ENCODE peak calls at places on chromosomes 13 and 19, in seven cellular contexts. H is OCI-LY7, B is pancreas, W is IMR-90, L is AG04450, I is PC-3, C is uterus. S is an unnamed sample. For H3K9me3, the result is how much of the 10 kb centered on the place peaks cover.

GRCh38 chr19:50720181-50720920 is 749 bp upstream of the SHANK1 start:
- DNase-seq in H (peak), L (no peak), B (no peak), W (no peak), I (no peak), C (no peak), S (no peak)

GRCh38 chr13:113802761-113803160 is 43.7 kb downstream of the TMEM255B start:
- DNase-seq in C (no peak), I (no peak), H (no peak), B (no peak), W (no peak), L (no peak), S (no peak)

GRCh38 chr19:18741566-18742121 is 49.5 kb downstream of the COMP start:
- DNase-seq in I (peak), H (no peak), C (peak), L (no peak), B (peak), W (no peak), S (no peak)

GRCh38 chr13:30019648-30020626 is 169.5 kb upstream of the UBL3 start:
- DNase-seq in H (no peak), L (no peak), B (no peak), I (no peak), C (no peak), W (no peak), S (no peak)

GRCh38 chr13:32883501-32883900 is 132.7 kb upstream of the KL start:
- DNase-seq in W (peak), C (peak), B (peak), I (no peak), H (no peak), L (no peak), S (peak)

GRCh38 chr13:27170521-27171243 is 929 bp downstream of the USP12 start:
- DNase-seq in H (peak), I (peak), C (peak), W (no peak), B (peak), L (no peak), S (peak)

GRCh38 chr19:20999731-21000352 is 20.6 kb upstream of the ZNF430 start:
- DNase-seq in W (peak), H (peak), I (peak), L (peak), C (peak), B (peak), S (peak)

GRCh38 chr13:59261928-59262488 is 901.7 kb downstream of the DIAPH3 start:
- DNase-seq in W (peak), I (no peak), B (no peak), L (no peak), H (peak), C (no peak), S (no peak)

GRCh38 chr13:84037937-84038464 is 155.7 kb upstream of the SLITRK1 start:
- DNase-seq in H (no peak), L (no peak), B (no peak), I (no peak), C (no peak), W (no peak), S (no peak)

GRCh38 chr13:36549126-36549702 is 116.9 kb downstream of the CCNA1 start:
- DNase-seq in B (no peak), I (no peak), W (no peak), H (no peak), C (no peak), L (no peak), S (no peak)

GRCh38 chr13:36282818-36283432 is 14.7 kb downstream of the CCDC169 start:
- DNase-seq in H (peak), B (no peak), C (no peak), L (peak), I (peak), W (peak), S (no peak)

GRCh38 chr19:51552996-51553725 is 17.9 kb upstream of the ZNF175 start:
- DNase-seq in I (peak), L (peak), C (no peak), W (peak), B (peak), H (peak), S (peak)

GRCh38 chr13:34361528-34361927 is 543.6 kb downstream of the RFC3 start:
- DNase-seq in C (no peak), L (no peak), W (no peak), B (no peak), H (no peak), I (peak), S (no peak)

GRCh38 chr19:5698635-5699422 is 8.7 kb downstream of the RPL36 start:
- DNase-seq in H (peak), C (no peak), W (no peak), I (no peak), B (no peak), L (no peak), S (no peak)

GRCh38 chr13:68254151-68254550 is 1024.0 kb upstream of the PCDH9 start:
- DNase-seq in B (no peak), W (no peak), I (no peak), C (no peak), L (no peak), H (no peak), S (no peak)

GRCh38 chr19:55459950-55460657 is 1.3 kb downstream of the ISOC2 start:
- DNase-seq in W (peak), H (no peak), I (no peak), B (no peak), C (no peak), L (no peak), S (no peak)

GRCh38 chr13:56755181-56755580 is 385.5 kb upstream of the PRR20A start:
- DNase-seq in I (peak), W (no peak), C (no peak), H (no peak), L (no peak), B (no peak), S (no peak)

GRCh38 chr19:50377051-50377441 is 789 bp downstream of the NR1H2 start:
- DNase-seq in W (no peak), L (no peak), H (peak), I (peak), C (peak), B (peak), S (no peak)

GRCh38 chr19:18637644-18638630 is 1.1 kb downstream of the KLHL26 start:
- DNase-seq in I (peak), C (no peak), W (no peak), L (no peak), H (no peak), B (peak), S (no peak)

GRCh38 chr19:8391274-8392016 is 1.3 kb downstream of the RAB11B start:
- DNase-seq in H (no peak), C (no peak), I (no peak), W (no peak), B (peak), L (no peak), S (no peak)
- H3K4me3 ChIP-seq in H (peak), C (no peak), I (peak), W (no peak), B (peak), L (peak), S (peak)

GRCh38 chr19:15642807-15643206 is 2.1 kb downstream of the CYP4F3 start:
- DNase-seq in I (no peak), B (no peak), L (no peak), H (no peak), C (no peak), W (no peak), S (no peak)

GRCh38 chr19:15643387-15643786 is 2.7 kb downstream of the CYP4F3 start:
- DNase-seq in I (no peak), C (no peak), L (no peak), W (no peak), B (no peak), H (no peak), S (no peak)

GRCh38 chr19:15640904-15641597 is 354 bp downstream of the CYP4F3 start:
- DNase-seq in L (no peak), I (no peak), B (no peak), H (no peak), W (no peak), C (no peak), S (no peak)

GRCh38 chr19:15640294-15640903 is at the start of gene CYP4F3:
- DNase-seq in H (no peak), C (no peak), I (peak), B (peak), L (no peak), W (no peak), S (peak)

GRCh38 chr19:15641901-15642491 is 1.3 kb downstream of the CYP4F3 start:
- DNase-seq in L (no peak), I (no peak), W (no peak), B (no peak), C (no peak), H (no peak), S (no peak)
- H3K9me3 ChIP-seq in L (under half), I (under half), W (under half), B (under half), C (under half), H (under half), S (under half)

GRCh38 chr13:99555149-99555548 is 53.9 kb downstream of the TM9SF2 start:
- DNase-seq in L (no peak), B (no peak), C (no peak), H (no peak), W (no peak), I (no peak), S (no peak)
- H3K4me3 ChIP-seq in L (no peak), B (no peak), C (no peak), H (no peak), W (no peak), I (no peak), S (no peak)

GRCh38 chr19:9407827-9408226 is 27.5 kb downstream of the ZNF266 start:
- DNase-seq in W (no peak), H (no peak), C (no peak), L (no peak), I (no peak), B (no peak), S (no peak)

DNA sequence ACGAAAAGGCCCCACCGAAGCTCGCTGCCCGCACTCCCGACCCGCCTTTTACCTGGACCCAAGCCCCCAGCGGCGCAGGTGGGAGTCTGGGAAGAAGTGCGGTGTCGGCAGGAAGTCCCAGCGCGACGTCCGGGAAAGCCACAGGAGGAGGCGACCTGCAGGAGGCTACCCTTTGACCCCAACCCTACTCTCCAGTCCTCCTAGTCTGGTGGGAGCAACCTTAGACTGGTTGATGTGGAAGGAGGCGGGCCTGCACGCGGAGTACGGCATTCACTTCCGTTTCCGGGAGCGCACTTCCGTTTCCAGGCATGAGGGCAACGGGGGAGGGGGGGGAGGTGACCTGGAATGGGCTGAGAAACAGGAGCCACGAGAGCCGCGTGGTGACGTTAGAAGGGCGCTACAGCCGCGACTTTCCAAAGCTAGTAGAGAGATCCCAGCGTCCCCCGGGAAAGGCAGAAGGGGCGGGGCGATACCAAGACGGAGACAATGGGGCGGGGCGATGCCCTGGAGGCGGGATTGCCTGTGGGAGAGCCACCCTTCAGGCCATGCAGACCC is 28.5 kb downstream of the ZNF266 start:
- DNase-seq in L (peak), H (no peak), C (peak), W (peak), B (peak), I (no peak), S (peak)
- H3K9me3 ChIP-seq in L (half or more), H (under half), C (under half), W (under half), B (under half), I (half or more), S (under half)

GRCh38 chr13:74278901-74279300 is 144.7 kb upstream of the KLF12 start:
- DNase-seq in W (no peak), H (no peak), I (peak), L (no peak), B (no peak), C (no peak), S (no peak)
- H3K4me3 ChIP-seq in W (no peak), H (no peak), I (no peak), L (no peak), B (no peak), C (no peak), S (no peak)

GRCh38 chr13:44601596-44601995 is 25.5 kb upstream of the TSC22D1 start:
- DNase-seq in B (no peak), H (no peak), W (no peak), L (no peak), I (no peak), C (no peak), S (no peak)
- H3K9me3 ChIP-seq in B (under half), H (under half), W (under half), L (under half), I (under half), C (under half), S (under half)

DNA sequence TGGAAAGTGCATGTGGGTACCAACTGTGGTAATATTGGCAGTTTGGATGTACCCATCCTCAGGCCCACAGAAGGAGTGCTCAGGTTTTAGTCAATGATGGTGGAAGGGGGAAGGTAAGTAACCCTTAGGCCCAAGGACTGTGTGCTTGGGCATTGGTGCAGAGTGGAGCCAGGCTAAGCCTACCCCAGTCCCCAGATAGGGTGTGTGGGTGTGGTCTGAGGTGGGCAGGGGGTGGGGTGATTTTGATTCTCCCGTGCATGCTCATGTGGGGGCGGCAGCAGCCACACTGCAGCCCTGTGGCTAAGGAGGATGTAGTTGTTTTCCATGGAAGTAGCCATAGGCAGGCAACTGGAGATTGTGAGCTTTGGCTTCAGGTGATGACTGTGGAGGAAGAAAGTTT is 2197.3 kb downstream of the PCDH9 start:
- DNase-seq in C (no peak), H (no peak), W (no peak), I (no peak), B (no peak), L (no peak), S (no peak)
- H3K4me3 ChIP-seq in C (no peak), H (no peak), W (no peak), I (no peak), B (no peak), L (no peak), S (no peak)

GRCh38 chr19:36821758-36822157 is 16.4 kb downstream of the ZNF790 start:
- DNase-seq in L (no peak), W (no peak), C (no peak), B (no peak), I (no peak), H (no peak), S (no peak)
- H3K9me3 ChIP-seq in L (under half), W (half or more), C (under half), B (under half), I (under half), H (under half), S (under half)